ENCODE peak calls at places on chromosomes 2 and 18, in six cellular contexts. D, T, Q, N, K and M are unnamed samples.

GRCh38 chr18:14768241-14768640 is 20.3 kb downstream of the ANKRD30B start:
- DNase-seq in D (no peak), T (no peak), Q (no peak), N (no peak), K (no peak), M (no peak)

GRCh38 chr2:20424300-20425290 is 22.3 kb upstream of the RHOB start:
- DNase-seq in D (peak), T (no peak), Q (no peak), N (no peak), K (peak), M (no peak)

GRCh38 chr2:201831469-201831868 is 25.1 kb downstream of the CDK15 start:
- DNase-seq in D (no peak), T (no peak), Q (peak), N (no peak), K (no peak), M (no peak)

GRCh38 chr2:2586961-2587360 is 255.9 kb upstream of the MYT1L start:
- DNase-seq in D (no peak), T (no peak), Q (no peak), N (no peak), K (no peak), M (no peak)

GRCh38 chr18:54946149-54946581 is 13.1 kb downstream of the CCDC68 start:
- DNase-seq in D (no peak), T (no peak), Q (no peak), N (peak), K (peak), M (no peak)

GRCh38 chr2:46068604-46069003 is 228.6 kb upstream of the EPAS1 start:
- DNase-seq in D (no peak), T (no peak), Q (no peak), N (no peak), K (no peak), M (no peak)

GRCh38 chr2:47208852-47209606 is 53.9 kb upstream of the STPG4 start:
- DNase-seq in D (no peak), T (no peak), Q (no peak), N (no peak), K (no peak), M (no peak)

GRCh38 chr18:73407506-73407905 is 539.7 kb upstream of the NETO1 start:
- DNase-seq in D (no peak), T (no peak), Q (no peak), N (no peak), K (no peak), M (no peak)

GRCh38 chr18:22167471-22168151 is 1.8 kb upstream of the GATA6 start:
- DNase-seq in D (no peak), T (peak), Q (no peak), N (no peak), K (no peak), M (no peak)

GRCh38 chr18:22170421-22171262 is 1.3 kb downstream of the GATA6 start:
- DNase-seq in D (no peak), T (peak), Q (no peak), N (peak), K (no peak), M (no peak)

GRCh38 chr18:22169889-22170420 is 566 bp downstream of the GATA6 start:
- DNase-seq in D (no peak), T (no peak), Q (no peak), N (no peak), K (peak), M (no peak)

GRCh38 chr18:22168360-22168921 is 948 bp upstream of the GATA6 start:
- DNase-seq in D (no peak), T (peak), Q (no peak), N (no peak), K (no peak), M (no peak)

GRCh38 chr18:22169011-22169888 is at the start of gene GATA6:
- DNase-seq in D (no peak), T (peak), Q (peak), N (peak), K (peak), M (no peak)
- TF ChIP-seq CTCF in D (no peak), T (peak), Q (peak), N (no peak), K (peak), M (no peak)

DNA sequence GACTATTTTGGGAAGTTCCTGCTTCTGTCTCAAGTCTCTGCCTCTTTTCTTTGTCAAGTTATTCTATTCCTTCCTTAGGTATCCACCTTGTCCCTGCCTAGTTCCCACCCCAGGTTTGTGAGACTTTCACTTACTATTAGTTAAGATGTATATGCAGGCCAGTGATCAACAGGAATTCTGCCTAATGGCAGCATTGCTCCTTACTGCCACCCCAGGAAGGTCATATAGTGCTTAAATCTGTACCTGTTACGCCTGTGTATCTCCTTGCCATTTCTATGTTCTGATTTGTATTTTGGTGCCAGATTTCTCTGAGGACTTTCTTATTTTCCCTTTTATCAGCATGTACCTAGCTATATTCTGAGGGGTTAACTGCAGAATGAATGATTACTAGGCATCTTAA is 746.0 kb upstream of the TMEFF2 start:
- DNase-seq in D (no peak), T (no peak), Q (no peak), N (no peak), K (no peak), M (no peak)
- TF ChIP-seq CTCF in D (no peak), T (no peak), Q (no peak), N (no peak), K (peak), M (no peak)

DNA sequence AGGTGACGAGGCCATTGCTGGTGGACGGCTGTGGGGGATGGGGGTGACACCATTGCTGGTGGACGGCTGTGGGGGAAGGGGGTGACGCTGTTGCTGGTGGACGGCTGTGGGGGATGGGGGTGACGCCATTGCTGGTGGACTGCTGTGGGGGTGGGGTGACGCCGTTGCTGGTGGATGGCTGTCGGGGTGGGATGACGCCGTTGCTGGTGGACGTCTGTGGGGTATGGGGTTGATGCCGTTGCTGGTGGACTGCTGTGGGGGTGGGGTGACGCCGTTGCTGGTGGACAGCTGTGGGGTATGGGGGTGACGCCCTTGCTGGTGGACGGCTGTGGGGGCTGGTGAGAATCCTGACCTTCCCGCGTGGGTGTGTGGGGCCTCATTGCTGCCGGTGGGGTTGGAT is 47.1 kb downstream of the CTDP1 start:
- DNase-seq in D (no peak), T (no peak), Q (no peak), N (no peak), K (no peak), M (no peak)
- TF ChIP-seq CTCF in D (no peak), T (no peak), Q (no peak), N (no peak), K (no peak), M (no peak)

GRCh38 chr18:66395671-66396218 is 208.1 kb downstream of the CDH19 start:
- DNase-seq in D (no peak), T (no peak), Q (no peak), N (no peak), K (no peak), M (no peak)
- TF ChIP-seq CTCF in D (no peak), T (no peak), Q (no peak), N (no peak), K (no peak), M (no peak)

GRCh38 chr2:218761795-218762194 is 20.2 kb upstream of the CYP27A1 start:
- DNase-seq in D (no peak), T (no peak), Q (no peak), N (no peak), K (no peak), M (no peak)
- TF ChIP-seq CTCF in D (no peak), T (no peak), Q (no peak), N (no peak), K (no peak), M (no peak)

GRCh38 chr2:173279528-173279868 is 75.2 kb upstream of the CDCA7 start:
- DNase-seq in D (no peak), T (no peak), Q (no peak), N (no peak), K (no peak), M (no peak)
- TF ChIP-seq CTCF in D (no peak), T (no peak), Q (no peak), N (no peak), K (no peak), M (no peak)

GRCh38 chr2:111099402-111099801 is 21.3 kb upstream of the BCL2L11 start:
- DNase-seq in D (no peak), T (no peak), Q (no peak), N (no peak), K (no peak), M (no peak)

GRCh38 chr2:111095426-111095825 is 25.3 kb upstream of the BCL2L11 start:
- DNase-seq in D (no peak), T (no peak), Q (no peak), N (no peak), K (no peak), M (no peak)

GRCh38 chr2:111091811-111092211 is 28.9 kb upstream of the BCL2L11 start:
- DNase-seq in D (no peak), T (no peak), Q (no peak), N (no peak), K (peak), M (no peak)

GRCh38 chr2:111100087-111100764 is 20.5 kb upstream of the BCL2L11 start:
- DNase-seq in D (no peak), T (no peak), Q (no peak), N (no peak), K (peak), M (no peak)

DNA sequence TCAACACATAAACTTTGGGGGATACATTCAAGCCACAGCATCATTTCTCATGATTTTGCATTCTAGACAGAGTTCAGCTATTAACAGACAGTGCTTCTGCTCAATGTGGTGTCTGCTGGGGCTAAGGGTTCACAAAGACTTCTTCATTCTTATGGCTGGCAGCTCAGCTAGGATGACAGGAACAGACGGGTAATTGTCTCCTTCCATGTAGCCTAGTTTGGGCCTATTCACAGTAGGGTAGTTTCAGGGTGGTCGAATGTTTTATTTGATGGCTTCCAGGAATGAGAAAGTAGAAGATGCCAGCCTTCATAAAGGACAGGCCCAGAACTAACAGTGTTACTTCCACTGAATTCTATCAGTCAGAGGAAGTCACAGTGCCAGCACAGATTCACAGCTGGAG is 26.0 kb upstream of the BCL2L11 start:
- DNase-seq in D (no peak), T (no peak), Q (no peak), N (no peak), K (no peak), M (no peak)
- TF ChIP-seq CTCF in D (no peak), T (no peak), Q (no peak), N (no peak), K (no peak), M (no peak)

DNA sequence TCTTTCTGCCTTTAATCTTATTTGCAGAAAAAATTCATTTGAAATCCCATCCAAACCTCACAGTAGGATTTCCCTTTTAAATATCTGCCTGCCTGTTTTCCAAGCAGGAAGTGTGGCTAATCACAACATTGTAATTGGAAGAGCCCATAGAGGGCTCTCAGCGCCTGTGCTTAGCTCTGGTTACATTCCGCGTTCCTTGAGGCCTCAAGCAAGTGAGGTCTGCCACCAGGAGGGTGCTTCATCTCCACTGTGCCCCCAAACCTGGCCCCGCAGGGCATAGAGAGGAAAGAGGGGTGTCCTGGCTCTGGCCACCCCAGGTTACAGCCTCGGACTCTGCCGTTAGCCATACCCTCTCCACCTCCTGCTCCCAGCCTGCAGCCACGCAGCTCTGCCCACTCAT is 214.8 kb downstream of the SP3 start:
- DNase-seq in D (no peak), T (no peak), Q (peak), N (no peak), K (no peak), M (no peak)
- TF ChIP-seq CTCF in D (no peak), T (no peak), Q (no peak), N (no peak), K (no peak), M (no peak)

DNA sequence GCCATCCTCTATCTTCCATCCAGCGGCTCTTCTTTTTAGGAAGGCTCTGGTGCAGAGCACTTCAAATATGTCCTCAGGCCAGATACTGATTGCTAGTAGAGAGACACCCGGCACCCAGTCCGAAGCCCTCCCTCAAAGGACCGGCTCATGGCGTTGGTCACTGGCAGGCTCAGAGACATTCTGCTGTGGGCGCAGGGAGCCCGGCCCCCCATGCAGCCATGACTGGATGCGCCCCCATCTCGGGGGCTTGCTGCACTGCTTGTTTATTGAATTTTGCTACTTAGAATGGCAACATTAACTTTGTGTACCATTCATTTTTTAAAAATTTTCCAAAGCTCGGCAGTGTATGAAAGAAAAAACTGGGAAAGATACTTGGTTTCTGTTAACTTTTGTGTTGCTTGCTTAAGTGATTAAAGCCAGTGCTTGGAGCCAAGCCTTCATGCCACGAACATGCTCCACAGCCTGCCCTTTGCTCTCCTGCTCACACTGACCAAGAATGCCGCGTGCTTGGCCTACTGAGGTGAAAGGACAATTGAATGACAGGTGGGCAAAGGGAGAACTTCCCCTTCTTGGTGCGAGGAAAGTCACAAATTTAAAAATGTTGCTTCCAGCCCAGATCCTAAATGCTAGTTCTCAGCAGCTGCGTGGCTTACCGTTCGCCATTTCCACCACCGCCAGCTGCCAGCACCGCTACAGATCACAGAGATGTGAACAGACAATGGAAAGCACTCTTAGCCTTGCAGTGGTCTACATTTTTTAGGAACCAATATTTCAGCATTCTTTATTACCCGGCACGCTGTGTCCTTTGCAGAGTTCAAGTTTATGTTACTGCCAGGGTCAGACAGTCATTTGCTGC is 76.7 kb downstream of the FAM210A start:
- DNase-seq in D (no peak), T (no peak), Q (no peak), N (no peak), K (no peak), M (no peak)
- TF ChIP-seq CTCF in D (no peak), T (no peak), Q (no peak), N (no peak), K (no peak), M (no peak)

DNA sequence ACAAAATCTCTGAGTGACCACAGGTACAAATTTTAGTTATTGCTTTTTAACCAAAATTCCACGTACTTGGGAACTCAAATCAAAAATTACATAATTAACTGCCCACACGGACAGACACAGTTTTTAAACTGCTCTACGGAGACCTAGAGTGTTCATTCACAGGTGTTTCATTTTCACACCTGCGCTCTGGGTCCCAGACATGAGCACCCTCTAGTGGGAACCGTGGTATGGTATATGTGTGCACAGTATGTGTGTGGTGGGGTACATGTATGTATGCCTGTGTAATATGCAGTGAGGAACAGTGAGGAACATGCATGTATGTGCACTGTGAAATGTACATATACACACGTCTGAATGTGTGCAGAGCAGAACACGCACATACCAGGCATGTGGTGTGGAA is 65.0 kb downstream of the PPP4R1 start:
- DNase-seq in D (no peak), T (no peak), Q (no peak), N (no peak), K (peak), M (no peak)
- TF ChIP-seq CTCF in D (no peak), T (no peak), Q (no peak), N (no peak), K (peak), M (no peak)